ENCODE peak calls at places on chromosome 9, in seven cellular contexts. U is Panc1, E is transverse colon, T is HL-60, Y is stomach, J is HepG2, D is GM23338. L is an unnamed sample.
A peak's percentile ranks its signal among the peaks of the same experiment; 100 is the strongest.

GRCh38 chr9:123135458-123135857 is 102.0 kb downstream of the GPR21 start:
- DNase-seq in U (no peak), E (no peak), T (no peak), Y (no peak), J (no peak), D (no peak), L (no peak)

GRCh38 chr9:82332018-82332773 is 343.6 kb downstream of the SPATA31D1 start:
- DNase-seq in U (peak; percentile 39), E (no peak), T (no peak), Y (no peak), J (no peak), D (no peak), L (no peak)

GRCh38 chr9:16619897-16620296 is 250.6 kb downstream of the BNC2 start:
- DNase-seq in U (no peak), E (no peak), T (no peak), Y (no peak), J (no peak), D (no peak), L (no peak)

GRCh38 chr9:97362777-97363545 is 48.9 kb upstream of the TDRD7 start:
- DNase-seq in U (no peak), E (no peak), T (no peak), Y (no peak), J (no peak), D (no peak), L (no peak)

GRCh38 chr9:87812375-87813118 is 70.1 kb upstream of the SPATA31E1 start:
- DNase-seq in U (no peak), E (no peak), T (no peak), Y (no peak), J (peak; percentile 4), D (peak; percentile 75), L (no peak)

GRCh38 chr9:99013550-99013949 is 69.8 kb downstream of the COL15A1 start:
- DNase-seq in U (no peak), E (no peak), T (no peak), Y (no peak), J (no peak), D (no peak), L (no peak)

GRCh38 chr9:96877269-96877668 is 23.0 kb upstream of the ZNF782 start:
- DNase-seq in U (no peak), E (no peak), T (no peak), Y (no peak), J (no peak), D (peak; percentile 59), L (no peak)

GRCh38 chr9:127022913-127023665 is 99.3 kb downstream of the ANGPTL2 start:
- DNase-seq in U (no peak), E (no peak), T (no peak), Y (no peak), J (no peak), D (no peak), L (no peak)

GRCh38 chr9:70494221-70494620 is 79.8 kb upstream of the KLF9 start:
- DNase-seq in U (no peak), E (no peak), T (no peak), Y (no peak), J (no peak), D (no peak), L (no peak)

GRCh38 chr9:119802621-119803020 is 433.4 kb upstream of the BRINP1 start:
- DNase-seq in U (no peak), E (peak; percentile 11), T (no peak), Y (no peak), J (no peak), D (peak; percentile 3), L (no peak)

GRCh38 chr9:121557581-121558422 is 58.2 kb upstream of the GGTA1 start:
- DNase-seq in U (no peak), E (peak; percentile 45), T (peak; percentile 81), Y (peak; percentile 68), J (no peak), D (peak; percentile 79), L (no peak)

GRCh38 chr9:121556082-121556481 is 56.4 kb upstream of the GGTA1 start:
- DNase-seq in U (no peak), E (no peak), T (no peak), Y (no peak), J (no peak), D (no peak), L (no peak)

GRCh38 chr9:121556580-121556979 is 56.9 kb upstream of the GGTA1 start:
- DNase-seq in U (no peak), E (no peak), T (no peak), Y (peak; percentile 50), J (no peak), D (no peak), L (no peak)

GRCh38 chr9:121559183-121559582 is 59.5 kb upstream of the GGTA1 start:
- DNase-seq in U (no peak), E (no peak), T (no peak), Y (no peak), J (no peak), D (no peak), L (no peak)

DNA sequence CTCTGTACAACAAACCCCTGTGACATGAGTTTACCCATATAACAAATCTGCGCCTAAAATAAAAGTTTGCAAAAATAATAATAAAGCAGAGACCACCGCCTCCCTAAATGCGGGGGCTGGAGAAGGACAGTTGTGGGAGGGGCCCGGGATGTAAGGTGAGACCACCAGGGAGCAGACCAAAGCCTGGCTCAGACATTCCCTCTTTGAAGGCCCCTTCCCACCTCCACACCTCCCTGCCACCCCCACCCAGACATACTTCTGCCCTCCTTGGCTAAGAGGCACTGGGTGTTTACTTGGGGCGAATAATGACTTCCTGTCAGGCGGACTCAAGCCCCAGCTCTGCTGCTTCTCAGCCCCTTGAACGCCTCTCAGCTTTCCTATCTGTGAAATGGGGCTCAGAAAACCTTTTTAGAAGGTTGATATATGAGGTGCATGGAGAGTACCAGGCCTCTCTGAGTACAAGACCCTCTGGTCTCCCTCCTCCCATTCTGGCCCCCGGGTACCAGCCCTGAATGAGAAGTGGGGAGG is 58.8 kb upstream of the GGTA1 start:
- DNase-seq in U (no peak), E (no peak), T (no peak), Y (no peak), J (no peak), D (no peak), L (no peak)
- H3K27ac ChIP-seq in U (no peak overlapping the region), E (peak overlapping the region; percentile 79), T (no peak overlapping the region), Y (peak overlapping the region; percentile 83), J (no peak overlapping the region), D (no peak overlapping the region), L (no peak overlapping the region)

DNA sequence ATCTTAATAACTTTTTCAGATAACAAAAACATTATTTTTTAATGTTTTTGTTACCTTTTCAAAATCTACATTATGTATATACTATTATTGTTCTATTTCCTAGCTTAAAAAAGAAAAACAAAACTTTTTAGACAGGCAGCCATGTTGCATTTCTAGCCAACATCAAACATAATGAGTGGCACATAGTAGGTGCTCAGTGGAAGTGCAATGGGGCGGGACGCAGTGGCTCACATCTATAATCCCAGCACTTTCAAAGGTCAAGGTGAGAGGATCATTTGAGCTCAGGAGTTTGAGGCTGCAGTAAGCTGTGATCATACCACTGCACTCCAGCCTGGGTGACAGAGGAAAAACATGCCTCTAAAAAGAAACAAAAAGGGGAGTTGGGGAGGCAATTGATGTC is 68.4 kb downstream of the MED27 start:
- DNase-seq in U (no peak), E (no peak), T (no peak), Y (no peak), J (no peak), D (no peak), L (no peak)
- H3K4me3 ChIP-seq in U (no peak overlapping the region), E (no peak overlapping the region), T (no peak overlapping the region), Y (no peak overlapping the region), J (no peak overlapping the region), D (no peak overlapping the region), L (no peak overlapping the region)

GRCh38 chr9:32581512-32582143 is 8.7 kb upstream of the NDUFB6 start:
- DNase-seq in U (no peak), E (no peak), T (no peak), Y (no peak), J (peak; percentile 61), D (peak; percentile 86), L (peak; percentile 74)

GRCh38 chr9:32578976-32579375 is 6.0 kb upstream of the NDUFB6 start:
- DNase-seq in U (no peak), E (no peak), T (no peak), Y (no peak), J (no peak), D (no peak), L (no peak)

GRCh38 chr9:32580631-32581300 is 7.8 kb upstream of the NDUFB6 start:
- DNase-seq in U (no peak), E (no peak), T (no peak), Y (no peak), J (peak; percentile 13), D (no peak), L (no peak)

GRCh38 chr9:32577316-32577715 is 4.4 kb upstream of the NDUFB6 start:
- DNase-seq in U (no peak), E (no peak), T (no peak), Y (no peak), J (no peak), D (no peak), L (no peak)

GRCh38 chr9:32579706-32580331 is 6.9 kb upstream of the NDUFB6 start:
- DNase-seq in U (no peak), E (peak; percentile 74), T (no peak), Y (peak; percentile 82), J (peak; percentile 38), D (peak; percentile 71), L (peak; percentile 57)
- TF ChIP-seq POLR2AphosphoS5 in U (no peak), E (no peak), T (no peak), Y (no peak), J (no peak), D (no peak), L (no peak)

GRCh38 chr9:105262497-105262896 is 18.0 kb downstream of the SLC44A1 start:
- DNase-seq in U (no peak), E (no peak), T (no peak), Y (no peak), J (no peak), D (no peak), L (no peak)

GRCh38 chr9:105257767-105258166 is 13.3 kb downstream of the SLC44A1 start:
- DNase-seq in U (no peak), E (no peak), T (no peak), Y (no peak), J (no peak), D (no peak), L (no peak)

GRCh38 chr9:105258225-105258737 is 13.8 kb downstream of the SLC44A1 start:
- DNase-seq in U (no peak), E (peak; percentile 27), T (no peak), Y (no peak), J (no peak), D (no peak), L (no peak)

GRCh38 chr9:105259274-105259673 is 14.8 kb downstream of the SLC44A1 start:
- DNase-seq in U (no peak), E (no peak), T (no peak), Y (no peak), J (no peak), D (no peak), L (no peak)

DNA sequence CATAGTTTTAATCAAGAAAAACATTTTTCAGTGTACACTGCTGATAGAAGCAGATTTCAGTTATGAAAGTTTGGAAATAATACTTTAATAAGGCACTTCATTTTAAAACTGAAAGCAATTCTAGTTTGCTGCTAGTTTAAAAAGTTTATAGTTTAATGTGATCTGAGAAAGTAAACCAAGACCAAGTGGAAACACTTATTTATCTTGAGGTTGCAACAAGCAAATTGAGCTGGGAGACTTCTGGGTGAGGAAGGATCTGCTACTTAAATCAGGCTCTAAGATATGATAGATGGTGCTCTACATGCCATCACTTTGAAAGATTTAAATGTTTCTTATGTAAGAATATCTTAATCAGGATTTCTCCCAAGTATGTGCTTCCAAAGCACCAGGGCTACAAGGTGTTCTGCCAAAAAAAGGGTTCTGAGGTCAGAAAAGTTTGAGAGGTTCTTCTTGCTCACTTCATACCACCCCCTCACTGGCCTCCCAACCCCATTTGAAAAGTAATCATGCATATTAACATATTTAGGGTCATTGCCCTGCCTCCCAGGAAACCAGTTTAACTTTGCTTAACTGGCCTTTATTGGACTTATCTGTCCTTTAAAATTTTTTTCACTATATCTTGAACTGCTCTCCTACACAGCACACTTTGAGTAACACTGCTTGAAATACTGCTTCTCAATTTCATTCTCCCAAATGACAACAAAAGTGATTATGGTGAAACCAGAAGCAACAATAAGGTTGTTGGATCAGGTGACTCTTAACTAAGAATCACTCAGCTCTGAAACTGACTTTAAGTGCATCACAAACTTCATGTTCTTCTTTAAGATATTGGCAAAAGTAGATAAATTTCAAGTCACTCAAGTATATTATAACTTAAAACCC is 15.5 kb downstream of the SLC44A1 start:
- DNase-seq in U (no peak), E (no peak), T (no peak), Y (no peak), J (no peak), D (no peak), L (no peak)
- H3K27ac ChIP-seq in U (no peak overlapping the region), E (peak overlapping the region; percentile 67), T (no peak overlapping the region), Y (peak overlapping the region; percentile 60), J (no peak overlapping the region), D (peak overlapping the region; percentile 3), L (peak overlapping the region; percentile 81)

L was measured in SK-N-MC.